ENCODE peak calls at places on chromosomes 4 and X, in four cellular contexts. One of them, this sample, is unnamed.

GRCh38 chr4:35559559-35560365 is 684.6 kb downstream of the ARAP2 start:
- DNase-seq in GM23248: no peak
- DNase-seq in fibroblast of lung: no peak
- DNase-seq in HepG2: no peak
- DNase-seq in this sample: no peak

GRCh38 chr4:76280488-76281441 is 25.8 kb upstream of the STBD1 start:
- DNase-seq in GM23248: no peak
- DNase-seq in fibroblast of lung: no peak
- DNase-seq in HepG2: no peak
- DNase-seq in this sample: no peak

GRCh38 chrX:143580266-143580665 is 55.6 kb downstream of the SLITRK4 start:
- DNase-seq in GM23248: no peak
- DNase-seq in fibroblast of lung: peak; percentile 10
- DNase-seq in HepG2: no peak
- DNase-seq in this sample: peak; percentile 29

GRCh38 chr4:39626913-39627312 is 11.8 kb downstream of the SMIM14 start:
- DNase-seq in GM23248: no peak
- DNase-seq in fibroblast of lung: no peak
- DNase-seq in HepG2: no peak
- DNase-seq in this sample: no peak

GRCh38 chr4:139312552-139313332 is 10.5 kb upstream of the NDUFC1 start:
- DNase-seq in GM23248: no peak
- DNase-seq in fibroblast of lung: no peak
- DNase-seq in HepG2: no peak
- DNase-seq in this sample: no peak

GRCh38 chr4:38034986-38035882 is 75.0 kb downstream of the PTTG2 start:
- DNase-seq in GM23248: peak; percentile 76
- DNase-seq in fibroblast of lung: peak; percentile 82
- DNase-seq in HepG2: peak; percentile 66
- DNase-seq in this sample: peak; percentile 76

GRCh38 chrX:11336201-11336600 is 43.0 kb downstream of the AMELX start:
- DNase-seq in GM23248: no peak
- DNase-seq in fibroblast of lung: no peak
- DNase-seq in HepG2: no peak
- DNase-seq in this sample: no peak

GRCh38 chr4:38062894-38063168 is 102.6 kb downstream of the PTTG2 start:
- DNase-seq in GM23248: no peak
- DNase-seq in fibroblast of lung: no peak
- DNase-seq in HepG2: no peak
- DNase-seq in this sample: no peak

GRCh38 chrX:154368630-154369452 is 5.6 kb downstream of the FLNA start:
- DNase-seq in GM23248: peak; percentile 97
- DNase-seq in fibroblast of lung: peak; percentile 95
- DNase-seq in HepG2: peak; percentile 66
- DNase-seq in this sample: peak; percentile 87

GRCh38 chr4:19623866-19624265 is 627.8 kb upstream of the SLIT2 start:
- DNase-seq in GM23248: peak; percentile 12
- DNase-seq in fibroblast of lung: peak; percentile 21
- DNase-seq in HepG2: no peak
- DNase-seq in this sample: no peak

DNA sequence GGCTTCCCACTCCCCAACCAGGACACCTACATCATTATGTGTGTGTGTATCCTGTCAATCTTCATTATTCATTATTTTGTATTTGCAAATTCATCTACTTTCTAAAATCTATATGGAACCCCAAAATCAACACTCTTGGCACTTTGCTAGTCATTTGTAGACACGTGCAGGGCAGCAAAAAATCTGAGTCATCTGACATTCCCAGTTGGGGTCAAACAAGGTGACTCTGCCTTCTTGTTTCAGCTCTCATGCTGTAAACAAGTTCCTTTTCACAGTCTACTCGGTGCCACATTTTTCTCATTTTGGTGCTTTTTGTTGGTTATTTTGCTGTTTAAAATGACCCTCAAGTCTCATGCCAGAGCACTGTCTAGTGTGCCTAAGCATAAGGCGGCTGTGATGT is 5.9 kb downstream of the MRFAP1L1 start:
- DNase-seq in GM23248: peak; percentile 61
- DNase-seq in fibroblast of lung: no peak
- DNase-seq in HepG2: peak; percentile 43
- DNase-seq in this sample: no peak
- H3K4me1 ChIP-seq in GM23248: peaks cover 21% of the 10 kb centered on the region
- H3K4me1 ChIP-seq in fibroblast of lung: peaks cover 3% of the 10 kb centered on the region
- H3K4me1 ChIP-seq in HepG2: peaks cover 64% of the 10 kb centered on the region
- H3K4me1 ChIP-seq in this sample: peaks cover 21% of the 10 kb centered on the region

GRCh38 chrX:130285069-130285620 is 16.4 kb upstream of the ZNF280C start:
- DNase-seq in GM23248: peak; percentile 13
- DNase-seq in fibroblast of lung: no peak
- DNase-seq in HepG2: no peak
- DNase-seq in this sample: no peak

GRCh38 chrX:130285710-130286109 is 17.0 kb upstream of the ZNF280C start:
- DNase-seq in GM23248: no peak
- DNase-seq in fibroblast of lung: no peak
- DNase-seq in HepG2: no peak
- DNase-seq in this sample: no peak

GRCh38 chrX:130282151-130282550 is 13.5 kb upstream of the ZNF280C start:
- DNase-seq in GM23248: no peak
- DNase-seq in fibroblast of lung: no peak
- DNase-seq in HepG2: no peak
- DNase-seq in this sample: no peak

GRCh38 chrX:130287071-130287770 is 18.5 kb upstream of the ZNF280C start:
- DNase-seq in GM23248: no peak
- DNase-seq in fibroblast of lung: no peak
- DNase-seq in HepG2: peak; percentile 16
- DNase-seq in this sample: no peak
- H3K4me2 ChIP-seq in GM23248: no peak overlapping the region
- H3K4me2 ChIP-seq in fibroblast of lung: no peak overlapping the region
- H3K4me2 ChIP-seq in HepG2: peak overlapping the region; percentile 74
- H3K4me2 ChIP-seq in this sample: peak overlapping the region; percentile 8

DNA sequence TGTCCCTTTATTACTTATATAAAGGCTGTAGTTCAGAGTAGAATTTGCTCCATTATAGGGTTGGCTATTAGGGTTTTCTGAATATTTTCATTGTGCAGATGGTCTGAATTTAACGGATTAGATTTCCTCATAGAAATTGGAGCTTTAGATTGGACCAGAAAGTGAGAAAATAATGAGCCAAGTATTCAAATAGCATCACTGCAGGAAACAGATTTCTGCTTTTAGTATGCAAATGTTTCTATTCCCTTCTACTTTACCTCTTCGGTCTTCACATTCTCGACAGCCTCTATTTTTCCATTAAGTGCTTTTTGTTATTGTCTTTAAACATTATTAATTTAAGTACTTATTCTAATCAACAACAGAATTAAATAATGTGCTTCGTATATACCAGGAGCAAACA is 55.4 kb downstream of the TRIM2 start:
- DNase-seq in GM23248: no peak
- DNase-seq in fibroblast of lung: no peak
- DNase-seq in HepG2: no peak
- DNase-seq in this sample: no peak
- H3K4me1 ChIP-seq in GM23248: peaks cover 43% of the 10 kb centered on the region
- H3K4me1 ChIP-seq in fibroblast of lung: peaks cover 7% of the 10 kb centered on the region
- H3K4me1 ChIP-seq in HepG2: no peaks in the 10 kb centered on the region
- H3K4me1 ChIP-seq in this sample: peaks cover 7% of the 10 kb centered on the region

GRCh38 chrX:14873676-14874049 is 442 bp downstream of the MOSPD2 start:
- DNase-seq in GM23248: no peak
- DNase-seq in fibroblast of lung: no peak
- DNase-seq in HepG2: no peak
- DNase-seq in this sample: peak; percentile 8

GRCh38 chrX:14872355-14872754 is 514 bp downstream of the FANCB start:
- DNase-seq in GM23248: peak; percentile 16
- DNase-seq in fibroblast of lung: no peak
- DNase-seq in HepG2: no peak
- DNase-seq in this sample: no peak

GRCh38 chrX:14872851-14873675 is at the start of the genes FANCB and MOSPD2:
- DNase-seq in GM23248: peak; percentile 96
- DNase-seq in fibroblast of lung: peak; percentile 93
- DNase-seq in HepG2: peak; percentile 90
- DNase-seq in this sample: peak; percentile 96

GRCh38 chrX:14871767-14872166 is 1.1 kb downstream of the FANCB start:
- DNase-seq in GM23248: no peak
- DNase-seq in fibroblast of lung: no peak
- DNase-seq in HepG2: no peak
- DNase-seq in this sample: no peak

DNA sequence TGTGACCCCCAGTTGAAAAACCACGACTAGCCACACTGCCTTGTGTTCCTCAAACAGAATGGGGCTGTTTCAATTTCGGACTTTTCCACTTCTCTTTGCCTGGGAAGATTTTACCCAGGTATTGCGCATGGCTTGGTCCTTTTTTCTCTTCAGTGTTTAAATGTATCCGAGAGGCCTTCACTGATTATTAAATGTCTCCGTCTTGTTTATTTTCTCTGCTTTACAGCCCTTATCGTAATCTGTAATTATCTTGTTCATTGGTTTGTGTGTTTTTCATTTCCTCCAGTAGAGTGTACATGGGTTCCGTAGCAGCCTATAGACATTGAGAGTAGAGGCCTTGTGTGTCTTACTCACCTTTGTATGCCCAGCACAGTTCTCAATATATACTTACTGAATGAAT is 2.4 kb downstream of the MOSPD2 start:
- DNase-seq in GM23248: no peak
- DNase-seq in fibroblast of lung: no peak
- DNase-seq in HepG2: no peak
- DNase-seq in this sample: no peak
- H3K4me2 ChIP-seq in GM23248: no peak overlapping the region
- H3K4me2 ChIP-seq in fibroblast of lung: no peak overlapping the region
- H3K4me2 ChIP-seq in HepG2: no peak overlapping the region
- H3K4me2 ChIP-seq in this sample: no peak overlapping the region

GRCh38 chr4:153113061-153113837 is 91.0 kb upstream of the TRIM2 start:
- DNase-seq in GM23248: peak; percentile 59
- DNase-seq in fibroblast of lung: no peak
- DNase-seq in HepG2: no peak
- DNase-seq in this sample: no peak
- H3K4me1 ChIP-seq in GM23248: peaks cover 20% of the 10 kb centered on the region
- H3K4me1 ChIP-seq in fibroblast of lung: peaks cover 10% of the 10 kb centered on the region
- H3K4me1 ChIP-seq in HepG2: peaks cover 11% of the 10 kb centered on the region
- H3K4me1 ChIP-seq in this sample: no peaks in the 10 kb centered on the region

GRCh38 chr4:85777908-85778808 is 303.2 kb downstream of the ARHGAP24 start:
- DNase-seq in GM23248: peak; percentile 44
- DNase-seq in fibroblast of lung: no peak
- DNase-seq in HepG2: no peak
- DNase-seq in this sample: no peak

GRCh38 chr4:85779165-85779564 is 304.2 kb downstream of the ARHGAP24 start:
- DNase-seq in GM23248: peak; percentile 80
- DNase-seq in fibroblast of lung: peak; percentile 69
- DNase-seq in HepG2: no peak
- DNase-seq in this sample: no peak

GRCh38 chr4:85780664-85781063 is 305.7 kb downstream of the ARHGAP24 start:
- DNase-seq in GM23248: peak; percentile 69
- DNase-seq in fibroblast of lung: no peak
- DNase-seq in HepG2: no peak
- DNase-seq in this sample: no peak

GRCh38 chr4:85776579-85776978 is 301.6 kb downstream of the ARHGAP24 start:
- DNase-seq in GM23248: peak; percentile 72
- DNase-seq in fibroblast of lung: no peak
- DNase-seq in HepG2: no peak
- DNase-seq in this sample: no peak

DNA sequence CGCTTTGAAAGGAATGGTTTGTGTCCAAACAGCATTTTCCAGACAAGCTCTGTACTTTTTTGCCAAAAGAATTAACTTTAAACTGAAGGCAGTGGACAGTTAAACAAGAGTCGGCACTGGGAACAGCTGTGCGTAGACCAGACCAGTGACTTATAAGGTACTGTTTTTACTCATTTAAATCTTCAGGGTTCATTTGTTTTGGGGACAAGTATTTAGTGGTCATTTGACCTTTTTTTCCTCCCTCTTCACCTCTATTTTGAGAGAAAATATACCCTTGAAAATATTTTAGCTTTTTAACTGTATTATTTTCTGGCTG is 303.8 kb downstream of the ARHGAP24 start:
- DNase-seq in GM23248: peak; percentile 67
- DNase-seq in fibroblast of lung: peak; percentile 64
- DNase-seq in HepG2: no peak
- DNase-seq in this sample: no peak
- H3K4me2 ChIP-seq in GM23248: peak overlapping the region; percentile 80
- H3K4me2 ChIP-seq in fibroblast of lung: peak overlapping the region; percentile 84
- H3K4me2 ChIP-seq in HepG2: no peak overlapping the region
- H3K4me2 ChIP-seq in this sample: peak overlapping the region; percentile 61

DNA sequence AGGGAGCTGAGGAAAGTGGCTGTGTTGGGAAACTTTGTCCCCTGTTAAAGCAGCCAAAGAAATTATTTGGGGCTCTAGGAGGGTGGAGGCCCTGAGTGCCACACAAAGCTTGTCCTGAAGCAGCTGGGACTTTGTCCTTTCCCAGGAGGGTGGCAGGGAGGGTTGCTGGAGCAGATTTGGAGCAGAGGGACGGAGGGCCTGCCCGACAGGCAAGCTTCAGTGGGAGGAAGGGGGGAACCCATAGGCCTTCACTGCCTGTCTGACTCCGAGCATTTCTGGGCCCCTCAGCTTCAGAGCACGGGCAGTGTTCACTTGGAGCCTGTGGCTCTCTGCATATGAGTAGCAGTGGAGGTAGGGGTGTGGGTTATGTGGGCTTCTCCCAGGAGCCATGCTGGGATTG is 7.2 kb upstream of the CNGA2 start:
- DNase-seq in GM23248: no peak
- DNase-seq in fibroblast of lung: no peak
- DNase-seq in HepG2: no peak
- DNase-seq in this sample: no peak
- H3K4me1 ChIP-seq in GM23248: no peaks in the 10 kb centered on the region
- H3K4me1 ChIP-seq in fibroblast of lung: no peaks in the 10 kb centered on the region
- H3K4me1 ChIP-seq in HepG2: no peaks in the 10 kb centered on the region
- H3K4me1 ChIP-seq in this sample: no peaks in the 10 kb centered on the region

DNA sequence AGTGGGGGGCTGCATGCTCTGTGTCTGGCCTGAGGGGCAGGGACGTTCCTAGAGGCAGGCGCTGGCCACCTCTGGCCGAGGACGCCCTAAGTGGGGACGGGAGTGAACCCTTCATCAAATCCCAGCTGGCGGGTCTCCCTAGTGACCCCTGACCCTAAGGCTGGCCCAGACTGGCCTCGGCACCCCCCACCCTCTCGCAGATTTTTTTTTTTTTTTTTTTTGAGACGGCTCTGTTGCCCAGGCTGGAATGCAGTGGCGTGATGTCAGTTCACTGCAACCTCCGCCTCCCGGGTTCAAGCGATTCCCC is 988 bp upstream of the MXD4 start:
- DNase-seq in GM23248: no peak
- DNase-seq in fibroblast of lung: no peak
- DNase-seq in HepG2: no peak
- DNase-seq in this sample: no peak
- H3K4me2 ChIP-seq in GM23248: peak overlapping the region; percentile 64
- H3K4me2 ChIP-seq in fibroblast of lung: peak overlapping the region; percentile 93
- H3K4me2 ChIP-seq in HepG2: peak overlapping the region; percentile 89
- H3K4me2 ChIP-seq in this sample: peak overlapping the region; percentile 83